ENCODE peak calls at places on chromosomes 4 and X, in nine cellular contexts. B is GM12865, J is tibial artery, R is AG10803, H is left lung, N is body of pancreas, X is adrenal gland, U is fibroblast of lung, A is cardiac muscle cell. Y is an unnamed sample.

GRCh38 chr4:95754667-95755066 is 85.2 kb upstream of the PDHA2 start:
- DNase-seq in N (no peak), B (no peak), A (no peak), U (no peak), R (no peak), H (no peak), J (no peak), X (no peak), Y (no peak)

GRCh38 chrX:12360991-12361598 is 222.8 kb downstream of the FRMPD4 start:
- DNase-seq in N (no peak), B (no peak), R (peak), X (no peak), A (peak), J (no peak), H (no peak), U (peak), Y (peak)

GRCh38 chr4:76194325-76194724 is 19.3 kb downstream of the SCARB2 start:
- DNase-seq in J (peak), B (no peak), N (no peak), U (peak), A (peak), R (peak), H (no peak), X (peak), Y (peak)

GRCh38 chr4:133146574-133147198 is 2.4 kb upstream of the PCDH10 start:
- DNase-seq in H (peak), A (peak), X (no peak), J (no peak), U (peak), B (peak), N (peak), R (peak), Y (peak)

GRCh38 chrX:71067727-71068051 is 445 bp downstream of the SNX12 start:
- DNase-seq in X (no peak), R (no peak), H (no peak), A (no peak), B (no peak), N (no peak), J (no peak), U (no peak), Y (no peak)

GRCh38 chr4:8321220-8321619 is 51.7 kb downstream of the HTRA3 start:
- DNase-seq in R (no peak), X (no peak), H (no peak), B (no peak), N (no peak), A (no peak), J (no peak), U (no peak), Y (no peak)

GRCh38 chr4:77911842-77912450 is 49.3 kb downstream of the MRPL1 start:
- DNase-seq in U (peak), X (no peak), A (peak), J (no peak), B (peak), N (no peak), R (peak), H (no peak), Y (peak)

GRCh38 chr4:55183926-55184599 is 58.7 kb upstream of the KDR start:
- DNase-seq in R (peak), N (no peak), A (peak), U (peak), B (no peak), J (no peak), X (peak), H (no peak), Y (peak)

GRCh38 chrX:30821116-30821515 is 67.9 kb downstream of the TAB3 start:
- DNase-seq in N (no peak), U (no peak), B (no peak), A (no peak), X (no peak), H (no peak), R (no peak), J (no peak), Y (no peak)

GRCh38 chr4:24922988-24923387 is 10.1 kb upstream of the CCDC149 start:
- DNase-seq in A (no peak), N (no peak), X (no peak), J (no peak), U (no peak), H (no peak), R (no peak), B (no peak), Y (no peak)

GRCh38 chrX:105975382-105975781 is 63.1 kb downstream of the SERPINA7 start:
- DNase-seq in B (no peak), N (no peak), U (no peak), J (no peak), X (no peak), H (no peak), R (no peak), A (peak), Y (peak)

GRCh38 chr4:54439831-54440243 is 210.7 kb downstream of the PDGFRA start:
- DNase-seq in J (peak), B (peak), A (peak), U (peak), N (no peak), H (no peak), X (peak), R (peak), Y (peak)

GRCh38 chr4:19254476-19254875 is 997.2 kb upstream of the SLIT2 start:
- DNase-seq in X (no peak), U (peak), H (no peak), N (no peak), A (peak), J (no peak), B (no peak), R (no peak), Y (peak)

GRCh38 chrX:111114806-111115205 is 18.8 kb downstream of the PAK3 start:
- DNase-seq in H (no peak), A (no peak), B (peak), N (no peak), U (no peak), J (no peak), R (no peak), X (no peak), Y (no peak)

GRCh38 chrX:20829665-20830481 is 544.3 kb upstream of the CNKSR2 start:
- DNase-seq in R (peak), J (no peak), A (peak), B (no peak), X (no peak), U (peak), H (no peak), N (no peak), Y (peak)

GRCh38 chrX:24259544-24260240 is 54.2 kb downstream of the SUPT20HL2 start:
- DNase-seq in X (peak), J (peak), B (peak), R (peak), N (peak), U (peak), A (peak), H (no peak), Y (peak)

GRCh38 chrX:16869393-16870094 is 618 bp downstream of the RBBP7 start:
- DNase-seq in R (peak), X (no peak), N (no peak), H (peak), A (peak), B (peak), U (no peak), J (peak), Y (no peak)

GRCh38 chr4:12724520-12724919 is 759.6 kb downstream of the RAB28 start:
- DNase-seq in X (no peak), N (no peak), U (no peak), R (no peak), A (peak), B (peak), J (no peak), H (no peak), Y (peak)

GRCh38 chr4:156377036-156377700 is 423.5 kb upstream of the CTSO start:
- DNase-seq in X (no peak), B (no peak), H (no peak), N (no peak), U (peak), A (peak), R (peak), J (no peak), Y (peak)

GRCh38 chrX:22159071-22159470 is 113.6 kb upstream of the CBLL2 start:
- DNase-seq in N (no peak), X (no peak), R (peak), U (peak), J (no peak), H (no peak), A (peak), B (no peak), Y (peak)

GRCh38 chr4:119726505-119726904 is 97.9 kb upstream of the PDE5A start:
- DNase-seq in X (no peak), U (peak), A (no peak), N (no peak), H (no peak), B (no peak), J (no peak), R (peak), Y (peak)

GRCh38 chr4:95363579-95363965 is 185.2 kb downstream of the UNC5C start:
- DNase-seq in U (no peak), N (no peak), B (no peak), R (no peak), J (no peak), H (no peak), A (no peak), X (no peak), Y (no peak)

DNA sequence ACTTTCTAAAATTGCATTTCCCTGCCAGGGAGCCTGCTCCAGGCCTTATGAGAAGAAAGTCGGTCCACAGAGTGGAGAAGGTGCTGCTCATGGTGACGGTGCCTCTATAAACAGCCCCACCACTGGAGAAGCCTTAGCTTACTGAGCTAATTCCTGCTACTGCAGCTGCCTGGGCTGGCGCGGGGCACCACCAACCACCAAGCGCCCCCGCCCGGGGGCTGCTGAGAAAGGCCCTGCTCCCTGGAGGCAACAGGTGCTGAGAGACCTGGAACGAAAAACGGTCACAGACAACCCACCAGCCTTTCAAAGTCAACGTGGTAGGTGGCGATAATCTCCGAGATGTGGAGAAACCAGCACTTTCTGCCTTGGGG is 2.9 kb downstream of the HCFC1 start:
- DNase-seq in J (no peak), A (no peak), X (no peak), B (peak), R (no peak), N (no peak), H (no peak), U (peak), Y (no peak)
- H3K4me3 ChIP-seq in J (peak), A (peak), X (no peak), B (peak), R (peak), N (no peak), H (no peak), U (peak), Y (peak)

DNA sequence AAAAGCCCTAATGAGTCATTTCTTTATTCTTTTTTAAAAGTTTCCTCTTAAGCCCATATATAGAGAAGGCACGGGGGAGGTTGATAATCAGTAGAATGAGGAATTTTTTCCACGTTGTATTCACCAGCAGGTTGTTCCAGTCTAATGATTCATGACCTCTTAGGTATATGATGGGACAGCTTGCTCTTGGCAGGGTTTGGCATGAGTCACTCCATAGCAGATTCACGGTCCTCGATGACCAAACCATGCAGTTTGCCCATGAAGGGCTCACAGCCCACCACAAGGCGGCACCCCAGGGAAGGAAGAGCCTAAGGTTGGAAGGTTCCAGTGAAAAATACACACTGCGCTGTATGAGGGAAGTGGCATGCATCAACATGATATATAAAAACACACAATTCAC is 623.8 kb upstream of the DIPK2B start:
- DNase-seq in N (no peak), J (peak), A (peak), H (no peak), B (peak), X (peak), U (peak), R (peak), Y (peak)
- TF ChIP-seq CTCF in N (no peak), J (peak), A (peak), H (no peak), B (peak), X (no peak), U (peak), R (peak), Y (peak)

GRCh38 chr4:40858946-40859345 is 109.2 kb downstream of the NSUN7 start:
- DNase-seq in A (no peak), J (no peak), N (no peak), X (no peak), H (no peak), U (no peak), R (no peak), B (no peak), Y (no peak)

DNA sequence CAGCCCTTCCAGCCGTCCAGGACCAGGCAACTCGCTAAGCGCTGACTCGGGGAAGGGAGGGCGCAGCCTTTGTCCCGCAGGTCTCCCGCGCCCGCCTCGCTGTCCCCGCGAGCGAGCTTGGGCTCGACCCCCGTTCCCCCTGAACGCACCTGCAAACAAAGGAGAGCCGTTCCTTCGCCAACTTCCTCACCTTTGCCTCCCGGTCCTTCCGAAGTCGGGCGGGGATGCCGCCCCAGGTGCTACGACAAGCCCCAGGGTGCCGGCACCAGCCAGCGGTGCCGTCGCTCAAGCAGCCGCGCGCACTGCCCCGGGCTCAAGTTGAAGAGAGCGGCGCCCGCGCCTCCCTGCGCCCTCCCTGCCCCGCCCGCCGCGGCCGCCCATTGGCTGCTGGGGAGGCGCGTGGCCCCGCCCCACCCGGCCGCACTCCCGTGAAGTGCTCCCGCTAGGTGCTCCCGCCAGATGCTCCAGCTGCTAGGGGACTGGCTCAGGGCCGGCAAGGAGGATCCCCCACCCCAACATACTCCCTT is 107.1 kb downstream of the NSUN7 start:
- DNase-seq in J (peak), B (peak), A (peak), X (peak), H (peak), U (peak), R (no peak), N (peak), Y (peak)
- H3K4me3 ChIP-seq in J (peak), B (peak), A (peak), X (no peak), H (no peak), U (peak), R (no peak), N (no peak), Y (peak)

GRCh38 chr4:107666134-107666533 is 53.9 kb downstream of the PAPSS1 start:
- DNase-seq in X (no peak), B (no peak), A (peak), R (peak), J (no peak), H (no peak), U (peak), N (no peak), Y (peak)

GRCh38 chr4:107669068-107669467 is 51.0 kb downstream of the PAPSS1 start:
- DNase-seq in N (no peak), J (no peak), H (no peak), B (no peak), U (no peak), X (no peak), A (no peak), R (no peak), Y (no peak)

DNA sequence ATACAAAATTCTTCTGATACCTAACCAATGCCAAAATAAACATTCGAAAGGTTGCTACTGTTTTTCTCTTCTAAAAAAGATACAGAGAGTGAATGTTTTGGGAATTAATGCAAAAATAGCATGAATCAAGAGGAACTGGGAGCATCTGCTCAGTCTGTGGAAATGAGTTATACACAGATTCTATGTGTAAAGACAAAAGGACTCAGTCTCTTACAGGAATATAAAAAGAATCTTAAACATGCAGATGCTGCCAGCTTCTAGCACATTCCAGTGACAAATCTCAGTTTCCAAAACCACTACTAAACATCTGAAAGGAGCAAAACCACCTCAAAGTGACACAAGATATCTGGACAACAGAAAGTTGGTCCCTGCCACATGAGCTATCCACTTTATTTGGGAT is 55.0 kb downstream of the PAPSS1 start:
- DNase-seq in N (no peak), B (no peak), H (no peak), U (peak), X (no peak), R (peak), A (peak), J (no peak), Y (peak)
- TF ChIP-seq CTCF in N (no peak), B (no peak), H (no peak), U (no peak), X (no peak), R (no peak), A (no peak), J (no peak), Y (no peak)

GRCh38 chrX:43087825-43088224 is 309.9 kb upstream of the PPP1R2C start:
- DNase-seq in H (no peak), N (no peak), X (no peak), U (no peak), A (no peak), B (no peak), R (no peak), J (no peak), Y (no peak)
- H3K4me3 ChIP-seq in H (no peak), N (no peak), X (no peak), U (no peak), A (no peak), B (no peak), R (no peak), J (no peak), Y (no peak)

GRCh38 chrX:68991691-68992345 is 163.0 kb downstream of the EFNB1 start:
- DNase-seq in X (no peak), B (no peak), A (no peak), R (no peak), N (no peak), J (no peak), U (no peak), H (no peak), Y (no peak)

GRCh38 chrX:68988865-68989264 is 160.0 kb downstream of the EFNB1 start:
- DNase-seq in A (no peak), R (no peak), U (no peak), H (no peak), X (no peak), N (no peak), B (no peak), J (no peak), Y (no peak)

GRCh38 chrX:68989456-68989855 is 160.6 kb downstream of the EFNB1 start:
- DNase-seq in B (no peak), X (no peak), A (no peak), N (no peak), R (peak), J (no peak), U (no peak), H (no peak), Y (no peak)

GRCh38 chrX:68990948-68991347 is 162.1 kb downstream of the EFNB1 start:
- DNase-seq in B (no peak), R (no peak), H (no peak), U (no peak), J (no peak), N (no peak), X (no peak), A (no peak), Y (no peak)

DNA sequence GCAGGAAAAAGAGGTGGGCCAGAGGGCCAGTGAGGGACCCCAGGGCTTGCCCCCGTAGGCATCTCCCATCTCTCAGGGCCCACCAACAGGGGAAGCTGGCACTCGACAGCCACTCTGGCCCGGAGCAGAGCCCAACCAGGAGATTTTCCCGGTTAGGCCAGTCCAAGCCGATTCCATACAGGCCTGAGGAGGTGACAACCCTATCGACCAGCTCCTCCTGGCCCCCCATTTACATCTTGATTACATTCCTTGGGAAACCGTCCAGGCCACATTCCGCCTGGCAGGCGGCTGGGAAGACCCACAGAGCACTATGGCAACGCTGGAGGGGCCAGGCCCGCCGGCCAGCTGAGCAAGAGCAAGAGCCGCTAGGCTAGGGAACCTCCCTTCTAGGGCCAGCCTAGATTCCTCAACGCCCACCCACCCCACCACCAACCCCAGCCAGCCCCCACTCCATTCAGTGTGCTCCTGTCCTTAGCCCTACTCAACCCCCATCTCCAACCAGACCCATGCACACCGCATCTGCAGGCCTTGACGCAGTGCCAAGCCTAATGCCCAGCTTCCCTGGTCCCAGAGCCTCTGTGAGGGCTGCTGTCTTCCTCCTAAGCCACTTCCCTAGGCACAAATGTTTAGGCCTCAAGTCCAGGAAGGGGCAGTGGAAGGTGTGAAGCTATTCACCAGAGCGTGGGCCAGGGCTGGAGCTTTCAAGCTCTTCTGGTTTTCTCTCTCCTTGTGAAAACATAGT is 161.2 kb downstream of the EFNB1 start:
- DNase-seq in J (peak), H (no peak), U (peak), R (peak), N (peak), B (no peak), X (peak), A (peak), Y (peak)
- TF ChIP-seq CTCF in J (no peak), H (no peak), U (no peak), R (no peak), N (peak), B (no peak), X (no peak), A (no peak), Y (peak)

DNA sequence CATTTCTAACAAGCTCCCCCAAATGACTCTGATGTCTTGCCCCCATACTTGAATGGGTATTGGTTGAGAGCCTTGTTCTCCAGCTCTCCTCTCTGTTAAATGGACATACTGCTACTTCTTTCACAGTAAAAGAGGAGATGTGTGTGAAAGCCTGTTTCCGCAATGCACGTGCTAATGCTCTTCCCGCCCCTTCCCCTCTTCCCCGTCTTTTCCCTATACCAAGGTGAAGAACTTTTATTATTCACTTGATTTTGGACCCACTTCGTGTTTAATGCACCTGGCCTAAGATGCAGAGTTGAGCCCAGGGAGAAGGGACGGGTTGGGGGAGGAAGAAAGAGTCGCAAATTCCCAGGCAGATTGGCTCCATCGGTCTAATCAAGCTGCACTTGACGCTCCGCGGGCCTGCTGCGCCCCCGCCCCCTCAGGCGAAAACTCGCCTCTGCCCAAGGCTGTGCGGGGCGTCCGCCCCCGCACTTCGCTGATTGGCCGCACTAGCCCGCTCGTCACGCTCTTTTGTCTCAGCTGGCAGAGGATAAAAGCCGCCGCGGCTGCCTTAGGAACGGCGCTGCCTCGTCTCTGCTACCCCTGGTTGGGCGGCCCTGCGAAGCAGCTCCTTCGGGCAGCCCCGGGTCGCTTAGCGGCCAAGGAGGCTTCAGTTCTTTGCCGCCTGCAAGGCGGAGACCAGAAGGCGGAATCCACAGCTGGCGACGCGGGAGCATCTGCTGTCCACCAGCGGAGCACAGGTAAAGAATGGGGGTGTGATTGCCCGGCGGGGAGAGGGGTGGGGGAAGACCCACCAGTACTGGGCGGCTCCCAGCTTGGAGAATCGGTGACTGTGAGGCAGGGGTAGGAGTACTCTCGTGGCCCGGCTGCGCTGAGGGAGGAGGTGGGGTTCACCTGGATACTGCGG is at the start of gene ZCCHC12:
- DNase-seq in N (peak), R (no peak), H (peak), A (peak), X (peak), B (peak), U (peak), J (no peak), Y (peak)
- H3K4me3 ChIP-seq in N (no peak), R (peak), H (no peak), A (peak), X (no peak), B (no peak), U (peak), J (peak), Y (peak)

Y was measured in fibroblast of the aortic adventitia.